ENCODE peak calls at places on chromosomes 12 and 14, in four cellular contexts. N, K, V and S are unnamed samples. For H3K4me1, the result is how much of the 10 kb centered on the place peaks cover.

GRCh38 chr14:38078393-38078792 is 129.3 kb upstream of the SSTR1 start:
- DNase-seq in N (no peak), K (peak), V (no peak), S (peak)

GRCh38 chr12:90102957-90103652 is 394.5 kb upstream of the ATP2B1 start:
- DNase-seq in N (no peak), K (peak), V (peak), S (no peak)

GRCh38 chr12:13450231-13451080 is 253.9 kb downstream of the EMP1 start:
- DNase-seq in K (no peak), V (no peak), N (no peak), S (peak)

GRCh38 chr14:93343266-93343665 is 3.7 kb upstream of the COX8C start:
- DNase-seq in N (no peak), K (no peak), V (no peak), S (no peak)

GRCh38 chr14:60720391-60720790 is 3.8 kb downstream of the SIX4 start:
- DNase-seq in V (no peak), N (no peak), K (no peak), S (no peak)

GRCh38 chr12:9667403-9667802 is 2.1 kb upstream of the CLEC2D start:
- DNase-seq in V (no peak), K (no peak), N (no peak), S (no peak)

GRCh38 chr12:54349658-54350057 is 14.6 kb downstream of the GPR84 start:
- DNase-seq in N (no peak), K (no peak), V (no peak), S (no peak)

GRCh38 chr14:81313200-81313599 is 86.9 kb downstream of the STON2 start:
- DNase-seq in V (no peak), N (no peak), K (no peak), S (no peak)

GRCh38 chr12:122009741-122010140 is 11.9 kb upstream of the BCL7A start:
- DNase-seq in N (peak), V (no peak), K (no peak), S (no peak)

GRCh38 chr14:94123868-94124267 is 5.5 kb downstream of the IFI27L2 start:
- DNase-seq in V (no peak), K (no peak), N (no peak), S (no peak)

GRCh38 chr12:93198086-93198485 is 179.6 kb upstream of the NUDT4 start:
- DNase-seq in K (no peak), N (no peak), V (peak), S (no peak)

GRCh38 chr14:89012272-89013097 is 188.0 kb downstream of the TTC8 start:
- DNase-seq in V (no peak), N (no peak), K (peak), S (no peak)

GRCh38 chr14:63512861-63513260 is 30.3 kb downstream of the PPP2R5E start:
- DNase-seq in N (no peak), V (no peak), K (no peak), S (no peak)

GRCh38 chr12:93573552-93574223 is 1.2 kb downstream of the SOCS2 start:
- DNase-seq in V (no peak), N (no peak), K (peak), S (no peak)

GRCh38 chr12:47222960-47223847 is 143.4 kb upstream of the AMIGO2 start:
- DNase-seq in N (no peak), K (no peak), V (no peak), S (no peak)

GRCh38 chr12:581321-581720 is 81.9 kb downstream of the NINJ2 start:
- DNase-seq in N (no peak), K (no peak), V (no peak), S (no peak)

GRCh38 chr14:77238996-77239395 is 32.0 kb downstream of the NGB start:
- DNase-seq in N (no peak), V (no peak), K (no peak), S (no peak)

GRCh38 chr12:95224202-95225170 is 6.9 kb downstream of the VEZT start:
- DNase-seq in K (no peak), V (no peak), N (no peak), S (peak)

GRCh38 chr12:109547286-109547685 is 26.0 kb downstream of the MMAB start:
- DNase-seq in N (peak), V (no peak), K (no peak), S (no peak)

GRCh38 chr14:89422181-89422951 is 5.3 kb upstream of the FOXN3 start:
- DNase-seq in V (no peak), N (no peak), K (peak), S (peak)

DNA sequence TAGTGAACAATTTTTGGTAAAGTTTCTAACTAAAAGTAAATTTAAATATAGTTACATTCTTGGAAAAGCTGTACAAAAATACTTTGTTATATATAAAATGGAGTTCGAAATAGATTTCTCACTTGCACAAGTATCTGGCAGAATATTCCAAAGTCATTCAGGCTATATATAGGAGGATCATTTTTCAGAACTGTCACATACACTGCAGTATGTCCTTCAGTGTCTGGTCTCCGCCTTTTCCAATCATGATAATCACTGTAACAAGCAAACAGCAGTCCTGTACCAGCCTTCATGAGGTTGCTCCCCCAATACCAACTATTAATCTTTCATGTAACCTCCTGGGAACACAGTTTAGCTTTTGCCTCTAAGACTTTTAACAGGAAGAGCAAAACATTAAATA is 18.6 kb downstream of the TBK1 start:
- DNase-seq in N (no peak), V (no peak), K (no peak), S (no peak)
- H3K4me1 ChIP-seq in N (under half), V (under half), K (under half), S (under half)

GRCh38 chr14:50453869-50454268 is 57.2 kb upstream of the CDKL1 start:
- DNase-seq in V (no peak), N (no peak), K (no peak), S (no peak)

GRCh38 chr14:50451854-50452253 is 55.2 kb upstream of the CDKL1 start:
- DNase-seq in V (no peak), K (no peak), N (no peak), S (no peak)

GRCh38 chr14:50447491-50447890 is 50.8 kb upstream of the CDKL1 start:
- DNase-seq in K (no peak), V (peak), N (no peak), S (no peak)

GRCh38 chr14:50452979-50453705 is 56.5 kb upstream of the CDKL1 start:
- DNase-seq in V (no peak), K (no peak), N (no peak), S (no peak)

DNA sequence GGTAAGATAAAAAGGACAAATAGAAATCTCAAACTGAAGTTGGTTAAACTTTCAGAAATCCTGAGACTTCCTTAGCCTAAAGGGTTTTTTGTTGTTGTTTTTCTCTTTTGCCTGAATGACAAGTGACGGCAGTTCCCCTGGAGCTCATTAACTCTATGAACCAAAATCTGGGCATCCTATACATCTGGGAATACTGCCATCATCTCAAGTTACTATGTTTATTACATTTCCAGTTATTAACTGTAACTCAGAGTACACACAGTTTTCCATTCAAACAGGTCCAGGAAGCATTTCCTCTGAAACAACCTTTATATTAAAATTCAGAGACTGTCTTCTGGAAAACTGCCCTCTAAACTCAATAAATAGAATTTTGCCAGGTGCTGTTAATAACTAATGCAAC is 55.6 kb upstream of the CDKL1 start:
- DNase-seq in K (no peak), N (no peak), V (no peak), S (no peak)
- H3K27ac ChIP-seq in K (no peak), N (no peak), V (no peak), S (no peak)

GRCh38 chr12:11731042-11731357 is 81.5 kb downstream of the ETV6 start:
- DNase-seq in N (no peak), K (no peak), V (no peak), S (no peak)
- H3K4me1 ChIP-seq in N (under half), K (under half), V (under half), S (half or more)

DNA sequence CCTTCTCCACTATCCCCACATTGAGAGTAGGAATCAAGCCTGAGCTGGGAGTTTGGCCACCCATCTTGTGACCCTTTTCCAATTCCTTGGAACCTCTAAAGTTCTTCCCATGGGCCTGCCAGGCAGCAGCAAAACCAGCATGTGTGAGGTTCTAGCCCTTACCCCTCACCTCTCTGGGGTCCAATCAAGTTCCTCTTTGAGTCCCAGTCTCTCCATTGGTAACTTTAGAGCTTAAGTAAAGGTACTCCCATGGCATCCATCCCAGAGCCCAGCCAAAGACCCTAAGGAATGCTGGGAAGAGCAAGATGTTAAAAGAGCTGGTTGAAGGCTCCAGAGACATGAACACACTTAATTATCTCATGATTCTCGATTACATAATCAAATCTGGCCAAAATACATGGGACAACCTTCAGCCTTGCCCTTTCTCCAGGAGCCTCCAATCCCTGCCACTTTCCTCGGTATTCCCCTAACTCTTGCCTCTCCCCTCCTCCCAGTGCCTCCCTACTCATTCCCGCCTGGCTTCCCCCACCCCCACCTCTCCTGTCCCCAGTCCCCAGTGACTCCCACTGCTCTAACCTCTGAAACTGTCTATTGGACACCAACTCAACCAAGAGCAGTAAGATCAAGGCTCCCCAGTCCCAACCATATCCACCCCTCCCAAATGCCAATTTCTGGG is 4.8 kb upstream of the TNS2 start:
- DNase-seq in N (peak), K (no peak), V (no peak), S (no peak)
- H3K27ac ChIP-seq in N (peak), K (peak), V (peak), S (peak)

DNA sequence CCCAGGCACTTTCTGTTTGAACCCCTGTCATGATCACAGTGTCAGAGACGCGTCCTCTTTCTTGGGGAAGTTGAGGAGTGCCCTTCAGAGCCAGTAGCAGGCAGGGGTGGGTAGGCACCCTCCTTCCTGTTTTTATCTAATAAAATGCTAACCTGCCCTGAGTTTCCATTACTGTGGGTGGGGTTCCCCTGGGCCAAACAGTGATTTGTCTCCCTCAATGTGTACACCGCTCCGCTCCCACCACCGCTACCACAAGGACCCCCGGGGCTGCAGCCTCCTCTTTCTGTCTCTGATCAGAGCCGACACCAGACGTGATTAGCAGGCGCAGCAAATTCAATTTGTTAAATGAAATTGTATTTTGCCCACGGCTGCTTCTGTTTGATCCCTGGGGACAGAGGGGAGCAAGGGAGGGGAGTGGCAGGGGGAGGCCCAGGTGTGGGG is 5.1 kb downstream of the SHMT2 start:
- DNase-seq in N (peak), K (no peak), V (no peak), S (no peak)
- H3K4me1 ChIP-seq in N (half or more), K (under half), V (under half), S (under half)

DNA sequence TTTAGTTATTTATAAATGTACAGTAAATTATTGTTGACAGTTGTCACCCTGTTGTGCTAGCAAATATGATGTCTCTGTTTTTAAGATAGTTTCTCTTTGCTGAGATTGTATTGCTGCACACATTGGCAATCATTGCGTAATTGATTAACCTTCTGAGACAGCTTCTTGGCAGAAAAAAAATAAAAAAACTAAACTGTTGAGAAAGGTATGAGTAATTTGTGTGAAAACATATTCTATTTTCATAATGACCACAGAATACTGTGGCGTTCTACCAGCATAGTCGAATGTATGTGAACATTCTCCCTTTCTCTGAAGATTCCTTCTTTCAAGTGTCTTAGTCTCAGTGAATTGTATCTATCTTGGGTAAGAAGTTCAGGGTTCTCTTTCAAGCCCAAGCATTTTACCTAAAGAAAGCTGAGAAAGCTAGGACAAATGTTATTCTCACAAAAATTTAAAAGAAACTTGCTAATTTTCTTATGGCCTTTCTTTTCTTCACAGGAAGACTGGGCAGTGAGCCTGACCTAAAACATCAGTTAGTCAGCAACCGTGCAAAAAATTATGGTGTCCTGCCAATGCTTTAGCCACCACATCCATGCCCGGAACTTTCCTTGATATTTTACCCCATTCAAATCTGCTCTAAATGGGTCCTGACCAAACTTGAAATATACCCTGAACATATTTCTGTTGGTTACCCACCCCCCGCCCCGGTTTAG is 69.0 kb upstream of the REP15 start:
- DNase-seq in N (no peak), K (no peak), V (no peak), S (no peak)
- H3K27ac ChIP-seq in N (no peak), K (peak), V (peak), S (peak)

DNA sequence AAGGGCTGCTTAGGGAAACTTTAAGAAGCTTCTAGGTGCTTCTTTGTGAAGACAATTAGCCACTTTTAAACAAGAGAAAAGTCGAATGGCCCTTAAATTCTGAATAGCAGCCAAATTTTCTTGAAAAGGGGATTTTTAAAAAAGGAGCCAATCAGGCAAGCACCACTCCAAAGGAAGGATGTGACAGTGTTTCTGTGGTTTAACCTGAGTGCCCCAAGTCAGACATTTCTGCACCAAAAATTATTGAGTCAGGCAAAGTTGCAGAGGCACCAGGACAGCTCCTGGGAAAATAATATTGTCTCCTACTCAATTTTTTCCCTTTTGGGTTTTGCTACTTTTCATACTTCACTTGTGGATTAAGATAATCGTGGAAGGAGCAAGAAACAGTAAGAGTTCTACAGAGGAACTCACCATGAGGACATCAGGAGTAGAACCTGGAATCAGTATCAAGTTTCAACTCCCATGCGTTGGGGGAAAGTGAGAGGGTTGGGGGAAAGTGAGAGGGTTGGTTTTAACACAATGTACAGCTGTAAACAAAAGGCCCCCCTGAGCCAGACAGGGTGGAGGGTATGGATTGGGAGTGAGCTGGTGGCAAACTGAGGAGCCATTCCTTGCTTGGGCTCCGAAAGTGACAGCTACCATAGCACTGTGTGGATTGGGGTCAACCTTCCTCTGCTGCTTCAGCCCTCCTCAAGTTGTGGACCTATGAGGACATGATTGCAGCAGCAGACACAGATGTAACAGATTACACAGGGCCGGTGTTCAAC is 90.8 kb downstream of the SLC38A1 start:
- DNase-seq in N (no peak), K (no peak), V (no peak), S (no peak)
- H3K4me1 ChIP-seq in N (under half), K (under half), V (under half), S (under half)

GRCh38 chr14:100845341-100845740 is 19.4 kb downstream of the MEG3 start:
- DNase-seq in N (peak), V (no peak), K (no peak), S (no peak)
- H3K27ac ChIP-seq in N (no peak), V (no peak), K (no peak), S (no peak)

GRCh38 chr14:100622234-100622633 is 35.0 kb upstream of the BEGAIN start:
- DNase-seq in N (no peak), V (no peak), K (peak), S (no peak)
- H3K4me1 ChIP-seq in N (under half), V (under half), K (under half), S (under half)

GRCh38 chr12:96257550-96258392 is 63.6 kb downstream of the ELK3 start:
- DNase-seq in V (no peak), K (no peak), N (no peak), S (no peak)

GRCh38 chr12:96260644-96261043 is 66.5 kb downstream of the ELK3 start:
- DNase-seq in K (no peak), V (no peak), N (no peak), S (no peak)

GRCh38 chr12:96263449-96263902 is 69.3 kb downstream of the ELK3 start:
- DNase-seq in N (no peak), K (no peak), V (no peak), S (no peak)

GRCh38 chr12:96258451-96258933 is 64.3 kb downstream of the ELK3 start:
- DNase-seq in N (peak), K (no peak), V (no peak), S (peak)

DNA sequence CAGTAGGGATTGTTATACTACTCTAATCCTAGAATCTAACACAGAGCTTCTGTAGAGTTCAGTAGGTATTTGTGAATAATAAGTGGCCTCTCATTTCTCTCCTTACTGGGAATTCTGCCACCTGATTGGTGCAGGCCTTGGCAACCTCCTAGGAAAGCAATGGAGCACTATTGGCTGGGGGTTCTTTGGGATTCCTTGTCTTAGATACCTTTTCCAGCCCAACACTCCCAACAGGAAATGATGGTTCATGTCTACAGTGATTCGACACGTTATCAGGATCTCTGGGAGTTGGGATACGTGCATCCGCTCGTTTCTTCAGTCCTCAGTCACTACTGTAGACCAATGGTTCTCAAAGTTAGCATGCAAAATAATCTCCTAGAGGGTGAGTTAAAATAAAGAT is 67.4 kb downstream of the ELK3 start:
- DNase-seq in K (no peak), V (no peak), N (no peak), S (no peak)
- H3K27ac ChIP-seq in K (no peak), V (no peak), N (no peak), S (no peak)